ENCODE peak calls at places on chromosomes 5 and 9, in five cellular contexts. X is endothelial cell, G is upper lobe of left lung, T is foreskin fibroblast, D is AG09309. Z is an unnamed sample.

GRCh38 chr5:76755779-76756637 is 40.1 kb downstream of the F2R start:
- DNase-seq in X (no peak), G (no peak), T (no peak), D (no peak), Z (no peak)

GRCh38 chr5:50724-51499 is 41.1 kb upstream of the PLEKHG4B start:
- DNase-seq in X (no peak), G (no peak), T (no peak), D (no peak), Z (no peak)

GRCh38 chr9:90641090-90641489 is 1.5 kb downstream of the DIRAS2 start:
- DNase-seq in X (no peak), G (no peak), T (no peak), D (no peak), Z (no peak)

GRCh38 chr9:94791431-94791830 is 64.9 kb downstream of the AOPEP start:
- DNase-seq in X (no peak), G (no peak), T (no peak), D (no peak), Z (no peak)

GRCh38 chr9:127611796-127612790 is at the start of gene STXBP1:
- DNase-seq in X (peak), G (peak), T (peak), D (no peak), Z (peak)

GRCh38 chr5:32690153-32690552 is 21.0 kb upstream of the NPR3 start:
- DNase-seq in X (no peak), G (no peak), T (peak), D (no peak), Z (no peak)

GRCh38 chr9:99184427-99185327 is 37.1 kb downstream of the ALG2 start:
- DNase-seq in X (peak), G (peak), T (peak), D (peak), Z (peak)

GRCh38 chr5:147898875-147899401 is 7.4 kb downstream of the C5orf46 start:
- DNase-seq in X (no peak), G (no peak), T (no peak), D (no peak), Z (no peak)

GRCh38 chr5:133612021-133612860 is at the start of gene FSTL4:
- DNase-seq in X (peak), G (peak), T (no peak), D (no peak), Z (no peak)

GRCh38 chr5:60821488-60822284 is 22.4 kb downstream of the ELOVL7 start:
- DNase-seq in X (no peak), G (no peak), T (no peak), D (no peak), Z (no peak)

GRCh38 chr5:168407222-168407621 is 79.0 kb upstream of the RARS1 start:
- DNase-seq in X (no peak), G (no peak), T (no peak), D (no peak), Z (no peak)

GRCh38 chr5:95178046-95178651 is 106.7 kb downstream of the MCTP1 start:
- DNase-seq in X (no peak), G (no peak), T (peak), D (no peak), Z (no peak)

GRCh38 chr9:108270041-108270440 is 585.7 kb downstream of the ACTL7B start:
- DNase-seq in X (no peak), G (no peak), T (no peak), D (no peak), Z (no peak)

GRCh38 chr5:133409210-133409674 is 203.1 kb downstream of the FSTL4 start:
- DNase-seq in X (no peak), G (no peak), T (no peak), D (no peak), Z (no peak)

GRCh38 chr9:100088202-100088601 is 10.6 kb downstream of the ERP44 start:
- DNase-seq in X (no peak), G (no peak), T (no peak), D (no peak), Z (no peak)

GRCh38 chr5:83512051-83512745 is 40.7 kb downstream of the VCAN start:
- DNase-seq in X (no peak), G (no peak), T (no peak), D (no peak), Z (no peak)

GRCh38 chr5:14364576-14365472 is 216.8 kb upstream of the OTULINL start:
- DNase-seq in X (peak), G (no peak), T (peak), D (no peak), Z (no peak)

GRCh38 chr5:110048508-110048907 is 358.8 kb downstream of the MAN2A1 start:
- DNase-seq in X (no peak), G (no peak), T (no peak), D (no peak), Z (no peak)

GRCh38 chr5:103037673-103038455 is 82.1 kb downstream of the GIN1 start:
- DNase-seq in X (no peak), G (no peak), T (peak), D (no peak), Z (no peak)

GRCh38 chr5:20524956-20525529 is 537.0 kb upstream of the CDH18 start:
- DNase-seq in X (no peak), G (no peak), T (no peak), D (no peak), Z (no peak)

GRCh38 chr5:113451797-113452196 is 17.0 kb upstream of the TSSK1B start:
- DNase-seq in X (no peak), G (no peak), T (peak), D (no peak), Z (no peak)

GRCh38 chr5:113446358-113446927 is 11.7 kb upstream of the TSSK1B start:
- DNase-seq in X (no peak), G (no peak), T (no peak), D (no peak), Z (no peak)

GRCh38 chr5:113450366-113451328 is 15.9 kb upstream of the TSSK1B start:
- DNase-seq in X (no peak), G (no peak), T (peak), D (no peak), Z (no peak)

GRCh38 chr5:113447651-113448050 is 12.9 kb upstream of the TSSK1B start:
- DNase-seq in X (peak), G (no peak), T (peak), D (no peak), Z (no peak)

DNA sequence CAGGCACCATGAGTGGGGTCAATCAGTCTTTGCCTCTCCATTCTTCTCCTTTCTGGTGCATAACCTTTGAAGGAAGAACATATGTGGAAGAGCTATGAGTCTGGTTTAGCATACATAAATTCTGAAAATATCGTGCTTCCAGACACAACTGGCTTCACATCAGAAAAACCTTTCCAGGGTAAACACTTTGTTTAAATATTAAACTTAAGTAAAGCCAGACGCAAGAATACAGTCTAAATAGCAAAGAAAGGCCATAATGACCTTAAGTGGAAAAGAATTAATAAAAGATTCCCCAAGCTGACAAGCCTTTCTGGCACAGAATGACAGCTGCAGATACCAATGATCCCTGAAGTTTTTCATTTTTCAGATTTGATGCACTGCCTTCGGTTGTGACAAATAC is 13.4 kb upstream of the TSSK1B start:
- DNase-seq in X (no peak), G (no peak), T (no peak), D (no peak), Z (no peak)
- TF ChIP-seq CTCF in X (no peak), G (no peak), T (no peak), D (no peak), Z (no peak)

GRCh38 chr9:2872941-2873323 is 29.0 kb upstream of the PUM3 start:
- DNase-seq in X (no peak), G (no peak), T (no peak), D (no peak), Z (no peak)

GRCh38 chr9:2874001-2874750 is 30.3 kb upstream of the PUM3 start:
- DNase-seq in X (no peak), G (no peak), T (no peak), D (peak), Z (no peak)

GRCh38 chr9:2870340-2870739 is 26.4 kb upstream of the PUM3 start:
- DNase-seq in X (no peak), G (no peak), T (no peak), D (no peak), Z (no peak)

GRCh38 chr9:2875218-2875977 is 31.5 kb upstream of the PUM3 start:
- DNase-seq in X (no peak), G (no peak), T (no peak), D (no peak), Z (no peak)

DNA sequence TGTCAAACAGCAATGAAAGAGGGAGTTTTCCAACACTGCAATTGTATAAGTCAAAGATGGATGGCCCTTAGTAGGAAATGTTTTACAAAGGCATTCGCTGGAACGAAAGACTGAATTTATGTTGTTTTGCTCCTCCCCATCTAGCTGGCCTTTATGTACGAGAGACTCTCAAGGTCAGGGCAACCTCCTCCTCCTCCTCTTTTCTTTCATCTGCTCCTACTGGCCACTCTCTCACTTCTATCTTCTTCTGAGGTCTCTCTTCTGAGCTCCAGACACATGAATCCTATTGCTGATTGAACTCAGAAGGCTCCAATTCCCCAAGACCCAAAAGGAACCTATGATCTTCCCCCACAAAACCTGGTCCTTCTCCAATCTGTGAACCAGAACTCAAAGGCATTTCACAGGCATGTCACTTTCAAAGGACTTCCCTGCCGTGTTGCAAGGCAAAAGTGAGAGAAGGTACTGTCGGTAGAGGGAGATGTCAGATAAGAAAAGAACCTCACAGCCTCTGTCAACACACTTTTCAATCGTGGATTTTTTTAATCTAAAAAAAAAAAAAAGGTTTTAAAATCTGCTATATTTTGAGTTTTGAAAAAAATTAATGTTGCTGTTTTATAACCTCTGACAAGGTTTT is 28.5 kb upstream of the PUM3 start:
- DNase-seq in X (peak), G (no peak), T (peak), D (no peak), Z (no peak)
- TF ChIP-seq CTCF in X (peak), G (no peak), T (peak), D (peak), Z (peak)

DNA sequence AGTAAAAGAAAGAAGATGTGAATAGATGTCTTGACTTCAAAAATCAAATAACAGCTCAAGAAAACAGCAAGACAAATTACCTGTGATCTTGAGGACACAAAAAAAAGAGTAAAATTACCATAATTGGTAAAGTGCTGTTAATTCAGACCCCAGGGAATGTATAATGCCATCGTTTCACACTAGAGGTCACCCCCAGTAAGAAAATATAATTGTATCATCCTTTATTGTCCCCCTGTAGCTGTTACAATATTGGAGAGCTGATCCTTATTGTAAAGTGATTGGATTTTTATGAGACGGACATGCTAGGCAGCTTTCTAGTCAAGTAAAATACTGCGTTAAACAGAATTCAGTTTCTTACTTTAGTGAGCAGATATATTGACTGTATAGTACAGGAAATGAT is 377.0 kb downstream of the TLE1 start:
- DNase-seq in X (no peak), G (no peak), T (no peak), D (no peak), Z (no peak)
- TF ChIP-seq CTCF in X (no peak), G (no peak), T (no peak), D (no peak), Z (no peak)

DNA sequence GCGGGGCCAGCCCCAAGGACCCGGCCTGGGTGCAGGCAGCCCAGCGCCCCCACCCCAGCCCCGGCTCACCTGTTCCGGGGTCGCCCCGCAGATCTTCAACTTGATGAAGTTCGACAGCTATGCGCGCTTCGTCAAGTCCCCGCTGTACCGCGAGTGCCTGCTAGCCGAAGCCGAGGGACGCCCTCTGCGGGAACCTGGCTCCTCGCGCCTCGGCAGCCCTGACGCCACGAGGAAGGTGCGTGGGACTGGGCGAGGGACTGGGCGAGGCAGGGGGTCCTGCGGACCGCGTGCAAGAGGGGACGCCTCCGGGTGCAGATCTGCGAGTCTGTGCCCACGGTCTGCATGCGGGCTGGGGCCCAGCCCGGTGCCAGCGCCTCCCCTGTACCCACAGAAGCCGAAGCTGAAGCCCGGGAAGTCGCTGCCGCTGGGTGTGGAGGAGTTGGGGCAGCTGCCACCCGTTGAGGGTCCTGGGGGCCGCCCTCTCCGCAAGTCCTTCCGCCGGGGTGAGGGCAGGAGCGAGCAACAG is 9.7 kb downstream of the RGS14 start:
- DNase-seq in X (no peak), G (no peak), T (no peak), D (no peak), Z (no peak)
- TF ChIP-seq CTCF in X (no peak), G (no peak), T (peak), D (no peak), Z (no peak)